ENCODE peak calls at places on chromosomes 5 and 9, in eight cellular contexts. One of them, this sample, is unnamed.

GRCh38 chr9:93012998-93013855 is 45.3 kb upstream of the SUSD3 start:
- DNase-seq in NCI-H524: no peak
- DNase-seq in uterus: no peak
- DNase-seq in activated CD4-positive, alpha-beta T cell treated with anti-CD3 and anti-CD28 coated beads, Interleukin-2, amount 50 U/mL, for 4 hours: no peak
- DNase-seq in ELR: no peak
- DNase-seq in stimulated activated CD8-positive, alpha-beta memory T cell treated with anti-CD3 and anti-CD28 coated beads, Interleukin-2, amount 100 ng/mL, for 1 hour: no peak
- DNase-seq in H7: peak; percentile 2
- DNase-seq in pons: no peak
- DNase-seq in this sample: no peak

GRCh38 chr5:50922942-50923767 is 256.7 kb downstream of the PARP8 start:
- DNase-seq in stimulated activated CD8-positive, alpha-beta memory T cell treated with anti-CD3 and anti-CD28 coated beads, Interleukin-2, amount 100 ng/mL, for 1 hour: no peak
- DNase-seq in NCI-H524: no peak
- DNase-seq in pons: no peak
- DNase-seq in ELR: no peak
- DNase-seq in uterus: peak; percentile 44
- DNase-seq in activated CD4-positive, alpha-beta T cell treated with anti-CD3 and anti-CD28 coated beads, Interleukin-2, amount 50 U/mL, for 4 hours: no peak
- DNase-seq in H7: peak; percentile 29
- DNase-seq in this sample: no peak

GRCh38 chr5:73438897-73439470 is 9.6 kb downstream of the FOXD1 start:
- DNase-seq in pons: no peak
- DNase-seq in stimulated activated CD8-positive, alpha-beta memory T cell treated with anti-CD3 and anti-CD28 coated beads, Interleukin-2, amount 100 ng/mL, for 1 hour: no peak
- DNase-seq in ELR: no peak
- DNase-seq in H7: no peak
- DNase-seq in uterus: no peak
- DNase-seq in NCI-H524: no peak
- DNase-seq in activated CD4-positive, alpha-beta T cell treated with anti-CD3 and anti-CD28 coated beads, Interleukin-2, amount 50 U/mL, for 4 hours: no peak
- DNase-seq in this sample: no peak

GRCh38 chr5:79702606-79703380 is 13.2 kb downstream of the CMYA5 start:
- DNase-seq in ELR: peak; percentile 43
- DNase-seq in activated CD4-positive, alpha-beta T cell treated with anti-CD3 and anti-CD28 coated beads, Interleukin-2, amount 50 U/mL, for 4 hours: peak; percentile 16
- DNase-seq in stimulated activated CD8-positive, alpha-beta memory T cell treated with anti-CD3 and anti-CD28 coated beads, Interleukin-2, amount 100 ng/mL, for 1 hour: no peak
- DNase-seq in NCI-H524: no peak
- DNase-seq in H7: peak; percentile 51
- DNase-seq in uterus: no peak
- DNase-seq in pons: no peak
- DNase-seq in this sample: peak; percentile 73

GRCh38 chr5:123597018-123597417 is 85.0 kb downstream of the CSNK1G3 start:
- DNase-seq in activated CD4-positive, alpha-beta T cell treated with anti-CD3 and anti-CD28 coated beads, Interleukin-2, amount 50 U/mL, for 4 hours: no peak
- DNase-seq in NCI-H524: no peak
- DNase-seq in stimulated activated CD8-positive, alpha-beta memory T cell treated with anti-CD3 and anti-CD28 coated beads, Interleukin-2, amount 100 ng/mL, for 1 hour: no peak
- DNase-seq in ELR: no peak
- DNase-seq in uterus: no peak
- DNase-seq in pons: no peak
- DNase-seq in H7: no peak
- DNase-seq in this sample: no peak

GRCh38 chr5:171579849-171580505 is 160.5 kb downstream of the FGF18 start:
- DNase-seq in uterus: peak; percentile 67
- DNase-seq in H7: no peak
- DNase-seq in NCI-H524: no peak
- DNase-seq in stimulated activated CD8-positive, alpha-beta memory T cell treated with anti-CD3 and anti-CD28 coated beads, Interleukin-2, amount 100 ng/mL, for 1 hour: no peak
- DNase-seq in activated CD4-positive, alpha-beta T cell treated with anti-CD3 and anti-CD28 coated beads, Interleukin-2, amount 50 U/mL, for 4 hours: no peak
- DNase-seq in pons: no peak
- DNase-seq in ELR: no peak
- DNase-seq in this sample: no peak

GRCh38 chr5:39191216-39191615 is 28.1 kb downstream of the FYB1 start:
- DNase-seq in H7: no peak
- DNase-seq in activated CD4-positive, alpha-beta T cell treated with anti-CD3 and anti-CD28 coated beads, Interleukin-2, amount 50 U/mL, for 4 hours: no peak
- DNase-seq in uterus: no peak
- DNase-seq in stimulated activated CD8-positive, alpha-beta memory T cell treated with anti-CD3 and anti-CD28 coated beads, Interleukin-2, amount 100 ng/mL, for 1 hour: no peak
- DNase-seq in pons: peak; percentile 77
- DNase-seq in ELR: no peak
- DNase-seq in NCI-H524: no peak
- DNase-seq in this sample: no peak

GRCh38 chr5:95262933-95263660 is 21.8 kb downstream of the MCTP1 start:
- DNase-seq in stimulated activated CD8-positive, alpha-beta memory T cell treated with anti-CD3 and anti-CD28 coated beads, Interleukin-2, amount 100 ng/mL, for 1 hour: no peak
- DNase-seq in ELR: no peak
- DNase-seq in activated CD4-positive, alpha-beta T cell treated with anti-CD3 and anti-CD28 coated beads, Interleukin-2, amount 50 U/mL, for 4 hours: no peak
- DNase-seq in H7: no peak
- DNase-seq in pons: no peak
- DNase-seq in NCI-H524: no peak
- DNase-seq in uterus: no peak
- DNase-seq in this sample: no peak

GRCh38 chr5:37769108-37769507 is 70.7 kb downstream of the GDNF start:
- DNase-seq in stimulated activated CD8-positive, alpha-beta memory T cell treated with anti-CD3 and anti-CD28 coated beads, Interleukin-2, amount 100 ng/mL, for 1 hour: no peak
- DNase-seq in NCI-H524: no peak
- DNase-seq in uterus: no peak
- DNase-seq in H7: no peak
- DNase-seq in activated CD4-positive, alpha-beta T cell treated with anti-CD3 and anti-CD28 coated beads, Interleukin-2, amount 50 U/mL, for 4 hours: no peak
- DNase-seq in pons: no peak
- DNase-seq in ELR: no peak
- DNase-seq in this sample: no peak